ENCODE peak calls at places on chromosomes 4 and X, in six cellular contexts. S, U, I, E, J and P are unnamed samples.

GRCh38 chr4:98679738-98680137 is 21.3 kb upstream of the TSPAN5 start:
- DNase-seq in S (no peak), U (no peak), I (no peak), E (no peak), J (no peak), P (no peak)

GRCh38 chrX:3651272-3651671 is 62.2 kb downstream of the PRKX start:
- DNase-seq in S (peak; percentile 34), U (no peak), I (no peak), E (no peak), J (peak; percentile 7), P (peak; percentile 5)

GRCh38 chr4:7423801-7424552 is 10.8 kb downstream of the PSAPL1 start:
- DNase-seq in S (no peak), U (peak; percentile 79), I (no peak), E (no peak), J (no peak), P (no peak)

GRCh38 chrX:151226941-151227340 is 50.6 kb downstream of the GPR50 start:
- DNase-seq in S (no peak), U (no peak), I (no peak), E (no peak), J (no peak), P (no peak)

GRCh38 chr4:1503583-1504471 is 97.6 kb upstream of the NKX1-1 start:
- DNase-seq in S (no peak), U (peak; percentile 82), I (no peak), E (no peak), J (no peak), P (no peak)

GRCh38 chrX:141669689-141670088 is 28.9 kb downstream of the SPANXD start:
- DNase-seq in S (no peak), U (no peak), I (no peak), E (no peak), J (no peak), P (peak; percentile 0)

GRCh38 chr4:74018771-74019170 is 19.7 kb downstream of the CXCL3 start:
- DNase-seq in S (no peak), U (no peak), I (no peak), E (no peak), J (no peak), P (no peak)

GRCh38 chr4:5611656-5612187 is 96.6 kb downstream of the EVC2 start:
- DNase-seq in S (no peak), U (no peak), I (no peak), E (no peak), J (no peak), P (no peak)

GRCh38 chr4:27198246-27198645 is 337.6 kb downstream of the STIM2 start:
- DNase-seq in S (no peak), U (no peak), I (no peak), E (no peak), J (no peak), P (no peak)

GRCh38 chr4:132071815-132072214 is 1077.3 kb upstream of the PCDH10 start:
- DNase-seq in S (no peak), U (no peak), I (no peak), E (no peak), J (no peak), P (no peak)

GRCh38 chrX:103629295-103630170 is 758 bp downstream of the TCEAL1 start:
- DNase-seq in S (peak; percentile 28), U (no peak), I (peak; percentile 31), E (no peak), J (peak; percentile 65), P (peak; percentile 61)

GRCh38 chr4:177032341-177032740 is 239.6 kb upstream of the VEGFC start:
- DNase-seq in S (no peak), U (no peak), I (no peak), E (no peak), J (no peak), P (no peak)

GRCh38 chrX:134520860-134521390 is 61.0 kb downstream of the HPRT1 start:
- DNase-seq in S (peak; percentile 10), U (no peak), I (peak; percentile 40), E (no peak), J (peak; percentile 53), P (peak; percentile 56)